ENCODE peak calls at places on chromosomes 7 and 10, in nine cellular contexts. E is kidney, P is GM10248, K is heart right ventricle, G is sigmoid colon, M is nephron progenitor cell, H is gastrocnemius medialis, U is neural progenitor cell, R is GM12865. F is an unnamed sample.

GRCh38 chr7:28793383-28793782 is 164.7 kb downstream of the TRIL start:
- DNase-seq in E (no peak), P (no peak), K (peak), G (no peak), M (no peak), H (no peak), U (no peak), R (no peak), F (no peak)

GRCh38 chr7:106178593-106179134 is 66.6 kb upstream of the SYPL1 start:
- DNase-seq in E (no peak), P (no peak), K (peak), G (no peak), M (no peak), H (no peak), U (no peak), R (peak), F (no peak)

GRCh38 chr7:41956712-41957111 is 253.8 kb upstream of the INHBA start:
- DNase-seq in E (no peak), P (no peak), K (no peak), G (no peak), M (no peak), H (no peak), U (peak), R (no peak), F (no peak)

GRCh38 chr7:108097703-108098102 is 32.5 kb downstream of the LAMB4 start:
- DNase-seq in E (no peak), P (no peak), K (no peak), G (no peak), M (no peak), H (no peak), U (peak), R (peak), F (no peak)

GRCh38 chr7:101517304-101517703 is 111.8 kb downstream of the MYL10 start:
- DNase-seq in E (no peak), P (no peak), K (no peak), G (no peak), M (no peak), H (no peak), U (no peak), R (no peak), F (no peak)

GRCh38 chr7:151861881-151862280 is 15.0 kb downstream of the PRKAG2 start:
- DNase-seq in E (peak), P (no peak), K (no peak), G (no peak), M (no peak), H (no peak), U (no peak), R (no peak), F (no peak)

GRCh38 chr10:28761084-28761875 is 84.0 kb downstream of the BAMBI start:
- DNase-seq in E (no peak), P (no peak), K (no peak), G (no peak), M (no peak), H (no peak), U (no peak), R (no peak), F (no peak)

GRCh38 chr10:129528376-129528978 is 61.4 kb downstream of the MGMT start:
- DNase-seq in E (no peak), P (no peak), K (no peak), G (no peak), M (no peak), H (no peak), U (no peak), R (no peak), F (no peak)

GRCh38 chr7:38428040-38428439 is 154.6 kb upstream of the TARP start:
- DNase-seq in E (no peak), P (no peak), K (no peak), G (no peak), M (no peak), H (no peak), U (no peak), R (no peak), F (no peak)

GRCh38 chr10:132508497-132509443 is 28.8 kb upstream of the INPP5A start:
- DNase-seq in E (peak), P (no peak), K (peak), G (peak), M (no peak), H (peak), U (no peak), R (no peak), F (peak)

GRCh38 chr10:5812283-5813090 is 747 bp downstream of the GDI2 start:
- DNase-seq in E (peak), P (peak), K (peak), G (peak), M (peak), H (peak), U (peak), R (peak), F (peak)

GRCh38 chr7:111735661-111736323 is 173.5 kb upstream of the IMMP2L start:
- DNase-seq in E (no peak), P (peak), K (no peak), G (no peak), M (peak), H (peak), U (peak), R (peak), F (peak)

GRCh38 chr7:150311711-150312110 is 11.4 kb upstream of the LRRC61 start:
- DNase-seq in E (no peak), P (no peak), K (no peak), G (no peak), M (no peak), H (no peak), U (no peak), R (no peak), F (no peak)

GRCh38 chr10:19964625-19965024 is 148.4 kb downstream of the PLXDC2 start:
- DNase-seq in E (no peak), P (no peak), K (no peak), G (no peak), M (no peak), H (no peak), U (peak), R (no peak), F (no peak)

GRCh38 chr10:61592581-61592980 is 70.1 kb upstream of the CABCOCO1 start:
- DNase-seq in E (no peak), P (no peak), K (no peak), G (no peak), M (peak), H (no peak), U (peak), R (peak), F (no peak)

GRCh38 chr7:7693881-7694280 is 24.5 kb downstream of the RPA3 start:
- DNase-seq in E (no peak), P (no peak), K (no peak), G (no peak), M (no peak), H (no peak), U (no peak), R (no peak), F (no peak)

GRCh38 chr7:135661311-135662122 is 797 bp upstream of the STMP1 start:
- DNase-seq in E (no peak), P (peak), K (no peak), G (peak), M (no peak), H (no peak), U (no peak), R (no peak), F (peak)

GRCh38 chr7:66099232-66099550 is 15.5 kb upstream of the CRCP start:
- DNase-seq in E (no peak), P (no peak), K (no peak), G (no peak), M (no peak), H (no peak), U (no peak), R (no peak), F (no peak)

GRCh38 chr7:141053626-141054025 is 20.2 kb upstream of the TMEM178B start:
- DNase-seq in E (peak), P (no peak), K (no peak), G (no peak), M (no peak), H (no peak), U (no peak), R (peak), F (no peak)

GRCh38 chr7:8176370-8177081 is 85.4 kb downstream of the ICA1 start:
- DNase-seq in E (no peak), P (peak), K (no peak), G (no peak), M (no peak), H (no peak), U (no peak), R (peak), F (peak)

GRCh38 chr7:16711730-16712129 is 41.8 kb upstream of the TSPAN13 start:
- DNase-seq in E (no peak), P (no peak), K (no peak), G (no peak), M (no peak), H (no peak), U (no peak), R (no peak), F (no peak)

GRCh38 chr10:22334414-22335203 is 10.7 kb upstream of the SPAG6 start:
- DNase-seq in E (no peak), P (no peak), K (peak), G (no peak), M (peak), H (no peak), U (peak), R (no peak), F (no peak)

GRCh38 chr7:44380831-44381493 is 55.6 kb upstream of the CAMK2B start:
- DNase-seq in E (peak), P (no peak), K (no peak), G (no peak), M (no peak), H (no peak), U (no peak), R (no peak), F (peak)

GRCh38 chr10:86483664-86484063 is 37.9 kb downstream of the WAPL start:
- DNase-seq in E (no peak), P (no peak), K (no peak), G (no peak), M (no peak), H (no peak), U (no peak), R (no peak), F (no peak)

GRCh38 chr7:101733713-101734475 is 83.5 kb upstream of the CUX1 start:
- DNase-seq in E (peak), P (peak), K (peak), G (no peak), M (peak), H (no peak), U (peak), R (peak), F (peak)

GRCh38 chr10:115572740-115573455 is 479.7 kb downstream of the ATRNL1 start:
- DNase-seq in E (no peak), P (peak), K (no peak), G (no peak), M (peak), H (no peak), U (peak), R (peak), F (no peak)
- TF ChIP-seq CTCF in E (no peak), P (peak), K (no peak), G (no peak), M (peak), H (no peak), U (peak), R (peak), F (peak)

DNA sequence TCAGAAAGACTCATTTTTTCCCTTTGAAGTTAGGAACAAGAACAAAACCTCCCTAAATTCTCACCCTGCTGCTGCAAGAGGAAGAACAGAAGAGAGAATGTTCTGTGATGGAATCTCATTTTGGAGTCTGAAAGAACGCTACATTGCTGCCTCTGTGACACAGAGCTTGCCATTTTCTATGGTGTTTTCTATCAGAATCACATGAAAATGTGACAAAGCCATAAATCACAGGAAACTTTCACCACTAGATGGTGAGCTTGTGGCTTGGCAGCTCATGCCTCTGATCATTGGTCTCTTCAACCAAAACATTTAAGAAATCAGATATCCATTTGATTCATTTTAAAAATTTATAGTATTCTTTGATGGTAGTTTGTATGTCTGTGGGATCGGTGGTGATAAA is 82.9 kb downstream of the CADPS2 start:
- DNase-seq in E (no peak), P (no peak), K (no peak), G (no peak), M (no peak), H (no peak), U (peak), R (peak), F (no peak)
- TF ChIP-seq CTCF in E (peak), P (no peak), K (peak), G (peak), M (no peak), H (peak), U (peak), R (peak), F (no peak)

DNA sequence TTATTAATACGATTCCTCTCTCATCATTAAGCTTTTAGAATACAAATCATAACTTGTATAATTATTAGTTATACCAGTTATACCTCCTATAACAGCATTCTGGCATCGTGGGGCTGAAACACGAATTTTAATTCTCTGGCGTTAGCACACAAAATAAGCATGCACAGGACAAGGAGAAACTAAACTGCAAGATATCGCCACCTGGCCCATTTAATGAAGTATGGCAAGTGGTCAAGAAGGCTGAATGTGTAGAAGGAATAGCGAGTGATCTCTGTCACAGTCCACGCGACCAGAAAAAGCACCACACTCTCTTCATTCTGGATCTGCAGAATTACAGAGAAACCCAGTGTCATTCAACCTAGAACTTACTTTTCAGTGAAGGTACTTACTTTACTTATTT is 18.1 kb downstream of the HACD1 start:
- DNase-seq in E (no peak), P (no peak), K (no peak), G (no peak), M (no peak), H (no peak), U (peak), R (peak), F (no peak)
- TF ChIP-seq CTCF in E (no peak), P (peak), K (peak), G (no peak), M (peak), H (no peak), U (peak), R (peak), F (no peak)

DNA sequence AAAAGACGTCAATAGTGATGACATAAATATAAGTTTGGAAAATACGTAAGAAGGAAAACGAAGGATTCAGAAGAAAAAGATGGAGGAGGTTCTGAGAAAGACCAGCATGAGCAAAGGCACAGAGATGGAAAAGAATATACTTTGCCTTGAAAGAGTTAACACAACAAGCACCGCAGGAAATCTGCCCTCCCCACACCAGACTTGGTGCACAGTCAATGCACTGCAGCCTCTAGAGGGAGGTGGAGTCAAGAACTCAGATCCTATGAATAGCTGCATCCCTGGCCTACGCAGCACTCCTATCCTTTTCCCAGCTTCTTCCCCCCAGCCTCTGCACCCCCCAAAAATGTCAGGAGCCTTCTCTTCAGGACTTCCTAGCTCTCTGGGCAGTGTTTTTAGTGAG is 1370.6 kb upstream of the LRRTM3 start:
- DNase-seq in E (no peak), P (no peak), K (no peak), G (no peak), M (no peak), H (no peak), U (peak), R (no peak), F (no peak)
- TF ChIP-seq CTCF in E (no peak), P (no peak), K (no peak), G (no peak), M (no peak), H (no peak), U (no peak), R (no peak), F (no peak)

DNA sequence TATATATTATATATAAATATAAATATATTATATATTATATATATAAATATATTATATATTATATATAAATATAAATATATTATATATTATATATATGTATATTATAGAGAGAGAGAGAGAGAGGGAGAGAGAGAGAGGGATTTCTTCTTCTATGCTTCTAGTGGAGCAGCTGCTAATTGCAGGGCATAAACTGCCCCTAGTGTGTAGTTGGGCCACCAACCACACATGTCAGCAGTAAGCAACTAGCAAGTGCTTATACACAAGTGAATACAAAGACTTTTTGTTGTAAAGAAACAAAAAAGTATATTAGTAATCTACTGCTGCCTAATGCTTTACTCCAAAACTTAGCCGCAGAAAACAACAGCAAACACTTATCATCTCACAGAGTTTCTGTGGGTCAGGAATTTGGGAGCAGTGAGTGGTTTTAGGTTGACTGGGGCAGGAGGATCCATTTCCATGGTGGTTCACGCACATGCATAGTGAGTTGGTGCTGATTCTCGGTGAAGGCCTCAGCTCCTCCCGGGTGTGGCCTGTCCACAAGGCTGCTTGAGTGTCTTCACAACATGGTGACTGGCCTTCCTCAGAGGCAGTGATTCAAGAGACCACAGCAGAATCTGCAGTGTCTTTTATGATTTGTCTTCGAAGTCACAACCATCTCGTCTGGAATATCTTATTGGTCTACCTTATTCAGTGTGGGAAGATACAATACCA is 25.5 kb upstream of the BAG3 start:
- DNase-seq in E (no peak), P (no peak), K (no peak), G (no peak), M (no peak), H (no peak), U (no peak), R (no peak), F (no peak)
- TF ChIP-seq CTCF in E (no peak), P (no peak), K (no peak), G (no peak), M (no peak), H (no peak), U (no peak), R (no peak), F (no peak)

GRCh38 chr10:32650246-32650655 is 204.3 kb downstream of the CCDC7 start:
- DNase-seq in E (no peak), P (no peak), K (no peak), G (no peak), M (no peak), H (no peak), U (no peak), R (peak), F (peak)
- TF ChIP-seq CTCF in E (no peak), P (peak), K (no peak), G (no peak), M (no peak), H (no peak), U (peak), R (peak), F (no peak)

F was measured in GM13976.